ENCODE peak calls at places on chromosomes 5 and 9, in seven cellular contexts. I, D, T, B, A, U and C are unnamed samples. For H3K4me1, the result is how much of the 10 kb centered on the place peaks cover.

GRCh38 chr5:4547547-4547946 is 592.6 kb upstream of the ADAMTS16 start:
- DNase-seq in B (no peak), I (no peak), U (no peak), T (no peak), D (peak), A (no peak), C (no peak)

GRCh38 chr9:37534901-37535300 is 41.3 kb downstream of the FBXO10 start:
- DNase-seq in T (peak), U (no peak), A (no peak), B (no peak), I (no peak), D (no peak), C (no peak)

GRCh38 chr9:105883847-105884246 is 189.5 kb downstream of the TMEM38B start:
- DNase-seq in I (no peak), D (no peak), A (no peak), U (no peak), B (no peak), T (no peak), C (no peak)

GRCh38 chr5:131545856-131546255 is 89.2 kb downstream of the RAPGEF6 start:
- DNase-seq in U (no peak), T (no peak), B (no peak), A (no peak), D (no peak), I (no peak), C (no peak)

GRCh38 chr9:97109194-97109811 is 70.4 kb upstream of the CTSV start:
- DNase-seq in I (peak), D (peak), B (peak), A (peak), U (peak), T (peak), C (peak)

GRCh38 chr5:153594785-153595184 is 104.3 kb downstream of the GRIA1 start:
- DNase-seq in B (no peak), U (no peak), D (no peak), A (no peak), I (no peak), T (no peak), C (no peak)

GRCh38 chr5:94153736-94154450 is 412.5 kb upstream of the POU5F2 start:
- DNase-seq in A (no peak), D (no peak), T (no peak), U (no peak), B (no peak), I (no peak), C (no peak)

GRCh38 chr9:73683862-73684591 is 532.4 kb downstream of the ANXA1 start:
- DNase-seq in D (no peak), U (no peak), I (no peak), T (peak), B (peak), A (no peak), C (no peak)

GRCh38 chr5:83306572-83307241 is 164.8 kb upstream of the VCAN start:
- DNase-seq in D (no peak), T (no peak), B (no peak), A (peak), U (peak), I (peak), C (no peak)

GRCh38 chr5:67908145-67908765 is 307.3 kb upstream of the PIK3R1 start:
- DNase-seq in I (no peak), U (no peak), A (no peak), B (no peak), D (no peak), T (no peak), C (no peak)

GRCh38 chr5:9724707-9725106 is 94.6 kb upstream of the TAS2R1 start:
- DNase-seq in I (no peak), A (no peak), B (no peak), T (no peak), D (no peak), U (no peak), C (no peak)

GRCh38 chr9:75167281-75167680 is 79.0 kb downstream of the OSTF1 start:
- DNase-seq in U (no peak), I (no peak), T (no peak), D (no peak), A (no peak), B (no peak), C (no peak)

GRCh38 chr5:175059687-175060194 is 335.4 kb downstream of the MSX2 start:
- DNase-seq in A (peak), U (no peak), I (no peak), T (peak), D (peak), B (peak), C (no peak)

GRCh38 chr9:117013596-117013995 is 326.5 kb downstream of the TRIM32 start:
- DNase-seq in A (no peak), D (no peak), T (no peak), I (no peak), B (no peak), U (no peak), C (no peak)

GRCh38 chr9:122845116-122845515 is 16.7 kb upstream of the PDCL start:
- DNase-seq in U (no peak), B (no peak), A (no peak), D (no peak), T (no peak), I (no peak), C (no peak)

GRCh38 chr9:18629136-18629535 is 155.2 kb downstream of the ADAMTSL1 start:
- DNase-seq in B (no peak), A (no peak), I (no peak), T (no peak), U (no peak), D (no peak), C (no peak)

GRCh38 chr5:140223567-140223966 is 48.6 kb downstream of the CYSTM1 start:
- DNase-seq in B (no peak), T (no peak), I (no peak), U (no peak), D (no peak), A (peak), C (no peak)

GRCh38 chr5:95786821-95787408 is 35.6 kb downstream of the GLRX start:
- DNase-seq in A (no peak), T (no peak), B (no peak), U (no peak), I (no peak), D (no peak), C (no peak)

GRCh38 chr5:141809697-141810096 is 68.5 kb downstream of the PCDH1 start:
- DNase-seq in T (no peak), U (no peak), I (no peak), B (no peak), A (no peak), D (no peak), C (no peak)

GRCh38 chr5:65867509-65868195 is 58.7 kb upstream of the ERBIN start:
- DNase-seq in D (no peak), T (peak), B (no peak), U (no peak), I (no peak), A (no peak), C (no peak)

GRCh38 chr9:80995759-80996158 is 693.6 kb downstream of the TLE1 start:
- DNase-seq in A (no peak), D (no peak), I (no peak), T (no peak), U (no peak), B (no peak), C (no peak)

GRCh38 chr5:177515580-177515979 is 1.2 kb downstream of the DDX41 start:
- DNase-seq in U (no peak), B (no peak), A (no peak), D (no peak), I (no peak), T (no peak), C (no peak)

GRCh38 chr9:68940620-68941019 is 73.3 kb downstream of the PRKACG start:
- DNase-seq in I (no peak), U (no peak), D (no peak), B (no peak), A (no peak), T (no peak), C (no peak)

GRCh38 chr5:141941307-141941706 is 16.7 kb downstream of the PCDH12 start:
- DNase-seq in A (no peak), I (no peak), D (no peak), B (no peak), U (no peak), T (no peak), C (no peak)

GRCh38 chr9:114149181-114149580 is 6.2 kb upstream of the COL27A1 start:
- DNase-seq in A (no peak), D (no peak), I (no peak), T (no peak), U (no peak), B (no peak), C (no peak)

GRCh38 chr9:34310205-34310604 is 18.9 kb downstream of the KIF24 start:
- DNase-seq in D (no peak), T (no peak), I (no peak), B (no peak), A (no peak), U (no peak), C (no peak)

GRCh38 chr5:142492781-142493281 is 168.0 kb upstream of the SPRY4 start:
- DNase-seq in T (no peak), D (no peak), I (no peak), B (no peak), U (peak), A (no peak), C (no peak)

GRCh38 chr5:66436721-66437120 is 159.5 kb upstream of the MAST4 start:
- DNase-seq in A (no peak), T (no peak), U (no peak), D (no peak), B (peak), I (no peak), C (no peak)

GRCh38 chr5:171924493-171925122 is 81.8 kb downstream of the FBXW11 start:
- DNase-seq in I (no peak), A (no peak), T (peak), B (peak), D (no peak), U (no peak), C (no peak)

GRCh38 chr9:103183569-103184191 is 188.5 kb downstream of the CYLC2 start:
- DNase-seq in B (peak), A (no peak), T (no peak), U (peak), D (no peak), I (no peak), C (no peak)

GRCh38 chr9:35598863-35599590 is 6.0 kb upstream of the TESK1 start:
- DNase-seq in A (no peak), U (no peak), D (no peak), T (no peak), I (peak), B (peak), C (no peak)

GRCh38 chr9:108043585-108043984 is 554.0 kb upstream of the KLF4 start:
- DNase-seq in A (no peak), D (no peak), T (no peak), U (no peak), I (no peak), B (no peak), C (no peak)

GRCh38 chr5:173567548-173567947 is 48.9 kb downstream of the BOD1 start:
- DNase-seq in I (no peak), B (no peak), A (no peak), D (no peak), U (no peak), T (no peak), C (no peak)

GRCh38 chr5:139638090-139638735 is 9.9 kb upstream of the CXXC5 start:
- DNase-seq in U (no peak), A (peak), I (peak), B (peak), D (peak), T (peak), C (no peak)

GRCh38 chr5:145856285-145856818 is 16.5 kb downstream of the GRXCR2 start:
- DNase-seq in U (peak), D (no peak), A (peak), I (peak), T (peak), B (peak), C (no peak)

GRCh38 chr9:90547896-90548295 is 94.7 kb downstream of the DIRAS2 start:
- DNase-seq in D (no peak), U (no peak), A (no peak), I (no peak), B (peak), T (peak), C (no peak)

GRCh38 chr5:67002832-67003231 is 193.8 kb downstream of the CD180 start:
- DNase-seq in D (no peak), U (no peak), A (no peak), I (no peak), B (no peak), T (peak), C (no peak)

GRCh38 chr9:94056442-94056974 is 27.8 kb upstream of the PTPDC1 start:
- DNase-seq in D (no peak), U (peak), B (no peak), T (no peak), I (no peak), A (no peak), C (no peak)
- H3K4me3 ChIP-seq in D (no peak), U (no peak), B (no peak), T (no peak), I (no peak), A (no peak), C (no peak)

GRCh38 chr5:36691241-36691640 is 84.8 kb downstream of the SLC1A3 start:
- DNase-seq in T (no peak), A (no peak), B (no peak), U (no peak), D (no peak), I (no peak), C (no peak)

GRCh38 chr5:36688722-36689121 is 82.3 kb downstream of the SLC1A3 start:
- DNase-seq in U (no peak), D (no peak), I (no peak), A (no peak), T (peak), B (peak), C (no peak)

GRCh38 chr5:36686881-36687280 is 80.5 kb downstream of the SLC1A3 start:
- DNase-seq in D (no peak), I (no peak), A (no peak), T (no peak), U (no peak), B (no peak), C (no peak)

GRCh38 chr5:36690041-36690941 is 83.9 kb downstream of the SLC1A3 start:
- DNase-seq in A (peak), I (peak), U (peak), T (peak), B (peak), D (peak), C (peak)

GRCh38 chr5:36689225-36689624 is 82.8 kb downstream of the SLC1A3 start:
- DNase-seq in I (no peak), A (no peak), B (no peak), T (no peak), D (no peak), U (no peak), C (no peak)
- H3K4me1 ChIP-seq in I (under half), A (under half), B (under half), T (under half), D (under half), U (under half), C (under half)

GRCh38 chr5:111461261-111461671 is 51.1 kb downstream of the STARD4 start:
- DNase-seq in A (no peak), U (no peak), T (peak), B (peak), D (no peak), I (no peak), C (no peak)
- TF ChIP-seq CTCF in A (no peak), U (no peak), T (peak), B (peak), D (peak), I (no peak), C (no peak)

DNA sequence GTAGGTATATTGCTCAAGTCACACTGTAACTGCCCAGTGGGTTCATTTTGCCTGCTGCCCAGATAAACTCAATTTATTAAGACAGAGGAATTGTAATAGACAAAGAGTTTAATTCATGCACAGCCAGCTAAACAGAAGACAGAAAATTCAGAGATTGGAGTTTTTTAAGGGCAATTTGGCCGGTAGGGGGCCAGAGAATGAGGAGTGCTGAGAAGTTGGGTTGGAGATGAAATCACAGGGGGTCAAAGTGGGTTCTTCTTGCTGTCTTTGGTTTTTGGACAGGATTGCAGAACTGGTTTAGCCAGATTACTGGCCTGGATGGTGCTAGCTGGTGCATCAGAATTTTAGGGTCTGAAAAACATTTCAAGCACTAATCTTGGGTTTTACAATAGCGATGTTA is 20.7 kb upstream of the IL33 start:
- DNase-seq in A (no peak), I (no peak), U (no peak), B (peak), D (no peak), T (no peak), C (no peak)
- H3K4me3 ChIP-seq in A (no peak), I (no peak), U (no peak), B (no peak), D (no peak), T (no peak), C (no peak)

GRCh38 chr5:136192015-136192525 is 892 bp downstream of the SMIM32 start:
- DNase-seq in I (no peak), D (no peak), A (no peak), T (peak), U (no peak), B (peak), C (no peak)
- H3K4me1 ChIP-seq in I (under half), D (under half), A (under half), T (under half), U (under half), B (under half), C (under half)

GRCh38 chr5:140443-140829 is 48.5 kb downstream of the PLEKHG4B start:
- DNase-seq in A (no peak), U (no peak), T (no peak), I (no peak), B (no peak), D (no peak), C (no peak)

GRCh38 chr5:138936-139335 is 47.0 kb downstream of the PLEKHG4B start:
- DNase-seq in A (no peak), I (no peak), D (no peak), T (no peak), U (no peak), B (no peak), C (no peak)

GRCh38 chr5:137741-138140 is 45.8 kb downstream of the PLEKHG4B start:
- DNase-seq in D (no peak), I (no peak), T (no peak), A (no peak), B (no peak), U (no peak), C (no peak)

GRCh38 chr5:139579-140442 is 47.8 kb downstream of the PLEKHG4B start:
- DNase-seq in D (no peak), U (no peak), A (no peak), B (no peak), I (no peak), T (no peak), C (no peak)

DNA sequence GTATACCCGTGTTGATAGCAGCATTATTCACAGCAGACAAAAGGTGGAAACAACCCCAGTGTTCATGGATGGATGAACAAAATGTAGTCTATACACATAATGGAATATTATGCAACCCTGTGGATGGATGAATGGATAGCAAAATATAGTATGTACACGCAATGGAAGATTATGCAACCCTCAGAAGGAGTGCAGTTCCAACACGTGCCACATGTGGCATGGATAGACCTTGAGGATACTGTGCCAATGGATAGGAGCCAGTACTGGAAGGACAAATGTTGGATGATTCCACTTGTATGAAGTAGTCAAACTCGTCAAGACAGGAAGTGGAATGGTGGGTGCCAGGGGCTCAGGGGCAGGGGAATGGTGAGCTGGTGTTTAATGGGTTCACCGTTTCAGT is 44.9 kb downstream of the PLEKHG4B start:
- DNase-seq in U (no peak), A (no peak), T (no peak), B (no peak), I (no peak), D (no peak), C (no peak)
- TF ChIP-seq CTCF in U (no peak), A (no peak), T (no peak), B (no peak), I (no peak), D (peak), C (no peak)

GRCh38 chr9:82131072-82131471 is 142.5 kb downstream of the SPATA31D1 start:
- DNase-seq in B (no peak), D (no peak), I (no peak), T (no peak), U (no peak), A (no peak), C (no peak)
- H3K4me3 ChIP-seq in B (no peak), D (no peak), I (no peak), T (no peak), U (no peak), A (no peak), C (no peak)